ENCODE peak calls at places on chromosomes 11 and 22, in four cellular contexts. U, E, Z and W are unnamed samples.

GRCh38 chr22:43733138-43733537 is 79.0 kb downstream of the EFCAB6 start:
- DNase-seq in U (no peak), E (no peak), Z (no peak), W (no peak)

GRCh38 chr11:88310246-88310645 is 27.3 kb downstream of the CTSC start:
- DNase-seq in U (no peak), E (no peak), Z (no peak), W (no peak)

GRCh38 chr11:2728663-2729332 is 29.0 kb upstream of the KCNQ1OT1 start:
- DNase-seq in U (no peak), E (no peak), Z (no peak), W (no peak)

GRCh38 chr22:40415531-40416266 is 45.3 kb downstream of the SGSM3 start:
- DNase-seq in U (no peak), E (no peak), Z (peak), W (no peak)

GRCh38 chr11:134004406-134005197 is 47.8 kb upstream of the IGSF9B start:
- DNase-seq in U (no peak), E (no peak), Z (no peak), W (no peak)

GRCh38 chr11:45974806-45975205 is 52.4 kb downstream of the LARGE2 start:
- DNase-seq in U (no peak), E (no peak), Z (no peak), W (no peak)

GRCh38 chr22:30439226-30439625 is 13.7 kb downstream of the MTFP1 start:
- DNase-seq in U (no peak), E (no peak), Z (no peak), W (no peak)

GRCh38 chr11:122843281-122844150 is 5.2 kb downstream of the CRTAM start:
- DNase-seq in U (peak), E (peak), Z (peak), W (peak)

GRCh38 chr11:31806186-31806943 is 4.8 kb downstream of the PAX6 start:
- DNase-seq in U (no peak), E (no peak), Z (no peak), W (no peak)

GRCh38 chr11:120404495-120404894 is 68.3 kb downstream of the ARHGEF12 start:
- DNase-seq in U (no peak), E (no peak), Z (no peak), W (no peak)

GRCh38 chr11:79258606-79259005 is 182.2 kb downstream of the TENM4 start:
- DNase-seq in U (no peak), E (no peak), Z (no peak), W (no peak)

GRCh38 chr11:129946256-129946655 is 50.9 kb upstream of the NFRKB start:
- DNase-seq in U (no peak), E (no peak), Z (peak), W (no peak)

GRCh38 chr11:90218606-90219005 is 4.2 kb downstream of the CHORDC1 start:
- DNase-seq in U (no peak), E (no peak), Z (no peak), W (no peak)